ENCODE peak calls at places on chromosomes 4 and X, in eight cellular contexts. One of them, this sample, is unnamed.

GRCh38 chr4:150242820-150243458 is 164.7 kb downstream of the DCLK2 start:
- DNase-seq in CD4-positive, alpha-beta T cell: no peak
- DNase-seq in right cardiac atrium: no peak
- DNase-seq in uterus: no peak
- DNase-seq in PC-3: peak
- DNase-seq in CD8-positive, alpha-beta memory T cell: no peak
- DNase-seq in K562: peak
- DNase-seq in mesenchymal stem cell: peak
- DNase-seq in this sample: peak

GRCh38 chr4:138967313-138967712 is 48.3 kb upstream of the NOCT start:
- DNase-seq in K562: no peak
- DNase-seq in CD8-positive, alpha-beta memory T cell: no peak
- DNase-seq in uterus: no peak
- DNase-seq in CD4-positive, alpha-beta T cell: no peak
- DNase-seq in PC-3: no peak
- DNase-seq in right cardiac atrium: no peak
- DNase-seq in mesenchymal stem cell: peak
- DNase-seq in this sample: no peak

GRCh38 chr4:19835429-19835828 is 416.3 kb upstream of the SLIT2 start:
- DNase-seq in CD8-positive, alpha-beta memory T cell: no peak
- DNase-seq in uterus: no peak
- DNase-seq in CD4-positive, alpha-beta T cell: no peak
- DNase-seq in PC-3: no peak
- DNase-seq in mesenchymal stem cell: no peak
- DNase-seq in K562: no peak
- DNase-seq in right cardiac atrium: no peak
- DNase-seq in this sample: no peak

GRCh38 chr4:168693750-168694470 is 197.1 kb downstream of the PALLD start:
- DNase-seq in K562: no peak
- DNase-seq in PC-3: peak
- DNase-seq in CD8-positive, alpha-beta memory T cell: no peak
- DNase-seq in uterus: no peak
- DNase-seq in right cardiac atrium: no peak
- DNase-seq in CD4-positive, alpha-beta T cell: no peak
- DNase-seq in mesenchymal stem cell: no peak
- DNase-seq in this sample: peak

GRCh38 chr4:139740531-139741041 is 75.0 kb downstream of the MGST2 start:
- DNase-seq in PC-3: peak
- DNase-seq in CD8-positive, alpha-beta memory T cell: no peak
- DNase-seq in K562: no peak
- DNase-seq in uterus: peak
- DNase-seq in right cardiac atrium: peak
- DNase-seq in CD4-positive, alpha-beta T cell: no peak
- DNase-seq in mesenchymal stem cell: peak
- DNase-seq in this sample: peak

GRCh38 chr4:141686146-141686775 is 49.9 kb downstream of the IL15 start:
- DNase-seq in K562: no peak
- DNase-seq in mesenchymal stem cell: peak
- DNase-seq in CD8-positive, alpha-beta memory T cell: no peak
- DNase-seq in right cardiac atrium: no peak
- DNase-seq in uterus: peak
- DNase-seq in PC-3: peak
- DNase-seq in CD4-positive, alpha-beta T cell: no peak
- DNase-seq in this sample: peak

GRCh38 chr4:16764622-16765021 is 133.8 kb downstream of the LDB2 start:
- DNase-seq in right cardiac atrium: no peak
- DNase-seq in uterus: no peak
- DNase-seq in CD8-positive, alpha-beta memory T cell: no peak
- DNase-seq in CD4-positive, alpha-beta T cell: no peak
- DNase-seq in PC-3: peak
- DNase-seq in mesenchymal stem cell: no peak
- DNase-seq in K562: peak
- DNase-seq in this sample: peak

GRCh38 chr4:25058796-25059195 is 28.1 kb upstream of the LGI2 start:
- DNase-seq in CD4-positive, alpha-beta T cell: no peak
- DNase-seq in CD8-positive, alpha-beta memory T cell: no peak
- DNase-seq in uterus: no peak
- DNase-seq in K562: no peak
- DNase-seq in mesenchymal stem cell: no peak
- DNase-seq in right cardiac atrium: no peak
- DNase-seq in PC-3: no peak
- DNase-seq in this sample: no peak

GRCh38 chr4:52946811-52947210 is 84.7 kb downstream of the RASL11B start:
- DNase-seq in right cardiac atrium: peak
- DNase-seq in uterus: no peak
- DNase-seq in CD4-positive, alpha-beta T cell: no peak
- DNase-seq in CD8-positive, alpha-beta memory T cell: no peak
- DNase-seq in PC-3: no peak
- DNase-seq in K562: no peak
- DNase-seq in mesenchymal stem cell: no peak
- DNase-seq in this sample: no peak

GRCh38 chr4:169334335-169334734 is 63.6 kb upstream of the SH3RF1 start:
- DNase-seq in mesenchymal stem cell: no peak
- DNase-seq in uterus: no peak
- DNase-seq in CD4-positive, alpha-beta T cell: no peak
- DNase-seq in PC-3: no peak
- DNase-seq in CD8-positive, alpha-beta memory T cell: no peak
- DNase-seq in right cardiac atrium: no peak
- DNase-seq in K562: no peak
- DNase-seq in this sample: no peak

GRCh38 chr4:1784789-1785591 is 8.1 kb upstream of the FGFR3 start:
- DNase-seq in PC-3: no peak
- DNase-seq in K562: peak
- DNase-seq in right cardiac atrium: peak
- DNase-seq in CD8-positive, alpha-beta memory T cell: no peak
- DNase-seq in mesenchymal stem cell: no peak
- DNase-seq in uterus: no peak
- DNase-seq in CD4-positive, alpha-beta T cell: no peak
- DNase-seq in this sample: no peak

GRCh38 chr4:71769434-71769833 is 14.4 kb downstream of the GC start:
- DNase-seq in mesenchymal stem cell: no peak
- DNase-seq in right cardiac atrium: no peak
- DNase-seq in uterus: no peak
- DNase-seq in CD8-positive, alpha-beta memory T cell: no peak
- DNase-seq in PC-3: peak
- DNase-seq in K562: no peak
- DNase-seq in CD4-positive, alpha-beta T cell: no peak
- DNase-seq in this sample: no peak

GRCh38 chr4:71772592-71772991 is 11.3 kb downstream of the GC start:
- DNase-seq in uterus: no peak
- DNase-seq in mesenchymal stem cell: no peak
- DNase-seq in K562: no peak
- DNase-seq in CD8-positive, alpha-beta memory T cell: no peak
- DNase-seq in right cardiac atrium: no peak
- DNase-seq in CD4-positive, alpha-beta T cell: no peak
- DNase-seq in PC-3: peak
- DNase-seq in this sample: no peak

GRCh38 chr4:71774136-71774535 is 9.7 kb downstream of the GC start:
- DNase-seq in right cardiac atrium: no peak
- DNase-seq in PC-3: no peak
- DNase-seq in K562: no peak
- DNase-seq in uterus: no peak
- DNase-seq in CD4-positive, alpha-beta T cell: no peak
- DNase-seq in CD8-positive, alpha-beta memory T cell: no peak
- DNase-seq in mesenchymal stem cell: no peak
- DNase-seq in this sample: no peak

GRCh38 chr4:71773004-71773403 is 10.9 kb downstream of the GC start:
- DNase-seq in right cardiac atrium: no peak
- DNase-seq in CD4-positive, alpha-beta T cell: no peak
- DNase-seq in uterus: no peak
- DNase-seq in CD8-positive, alpha-beta memory T cell: no peak
- DNase-seq in mesenchymal stem cell: no peak
- DNase-seq in K562: no peak
- DNase-seq in PC-3: no peak
- DNase-seq in this sample: no peak

DNA sequence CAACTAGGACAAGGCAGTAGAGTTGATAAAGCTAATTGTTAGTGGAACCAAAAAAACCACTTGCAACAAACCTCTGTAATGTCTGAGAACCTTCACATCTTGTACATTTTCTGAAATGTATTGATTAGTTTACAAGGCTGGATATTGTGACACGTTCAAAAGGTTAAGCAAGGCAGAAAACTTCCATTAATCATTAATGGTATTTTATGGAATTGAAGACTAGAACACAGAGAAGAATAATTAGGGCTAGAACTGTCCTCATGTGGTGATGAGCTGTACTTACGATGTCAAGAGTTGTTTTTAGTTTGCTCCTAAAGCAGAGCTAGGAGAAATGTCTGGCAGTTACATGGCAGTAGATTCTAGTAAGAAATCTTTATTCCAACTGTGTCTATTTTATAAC is 12.3 kb downstream of the GC start:
- DNase-seq in CD4-positive, alpha-beta T cell: no peak
- DNase-seq in CD8-positive, alpha-beta memory T cell: no peak
- DNase-seq in PC-3: no peak
- DNase-seq in K562: no peak
- DNase-seq in mesenchymal stem cell: no peak
- DNase-seq in right cardiac atrium: no peak
- DNase-seq in uterus: no peak
- DNase-seq in this sample: no peak
- H3K27ac ChIP-seq in CD4-positive, alpha-beta T cell: no peak
- H3K27ac ChIP-seq in CD8-positive, alpha-beta memory T cell: no peak
- H3K27ac ChIP-seq in PC-3: no peak
- H3K27ac ChIP-seq in K562: no peak
- H3K27ac ChIP-seq in mesenchymal stem cell: no peak
- H3K27ac ChIP-seq in right cardiac atrium: no peak
- H3K27ac ChIP-seq in uterus: no peak
- H3K27ac ChIP-seq in this sample: no peak

GRCh38 chrX:44002569-44002968 is 29.4 kb upstream of the NDP start:
- DNase-seq in right cardiac atrium: no peak
- DNase-seq in K562: no peak
- DNase-seq in PC-3: no peak
- DNase-seq in mesenchymal stem cell: no peak
- DNase-seq in uterus: no peak
- DNase-seq in CD8-positive, alpha-beta memory T cell: no peak
- DNase-seq in CD4-positive, alpha-beta T cell: no peak
- DNase-seq in this sample: no peak

GRCh38 chrX:44003975-44004374 is 30.8 kb upstream of the NDP start:
- DNase-seq in uterus: no peak
- DNase-seq in right cardiac atrium: no peak
- DNase-seq in K562: no peak
- DNase-seq in mesenchymal stem cell: no peak
- DNase-seq in CD4-positive, alpha-beta T cell: no peak
- DNase-seq in CD8-positive, alpha-beta memory T cell: no peak
- DNase-seq in PC-3: no peak
- DNase-seq in this sample: peak

GRCh38 chrX:43998374-43998773 is 25.2 kb upstream of the NDP start:
- DNase-seq in mesenchymal stem cell: no peak
- DNase-seq in CD4-positive, alpha-beta T cell: no peak
- DNase-seq in uterus: no peak
- DNase-seq in K562: no peak
- DNase-seq in right cardiac atrium: no peak
- DNase-seq in PC-3: peak
- DNase-seq in CD8-positive, alpha-beta memory T cell: no peak
- DNase-seq in this sample: no peak
- H3K27ac ChIP-seq in mesenchymal stem cell: no peak
- H3K27ac ChIP-seq in CD4-positive, alpha-beta T cell: no peak
- H3K27ac ChIP-seq in uterus: no peak
- H3K27ac ChIP-seq in K562: no peak
- H3K27ac ChIP-seq in right cardiac atrium: no peak
- H3K27ac ChIP-seq in PC-3: no peak
- H3K27ac ChIP-seq in CD8-positive, alpha-beta memory T cell: no peak
- H3K27ac ChIP-seq in this sample: no peak

GRCh38 chr4:38046735-38047487 is 86.7 kb downstream of the PTTG2 start:
- DNase-seq in CD4-positive, alpha-beta T cell: no peak
- DNase-seq in PC-3: no peak
- DNase-seq in uterus: no peak
- DNase-seq in CD8-positive, alpha-beta memory T cell: no peak
- DNase-seq in right cardiac atrium: no peak
- DNase-seq in mesenchymal stem cell: no peak
- DNase-seq in K562: no peak
- DNase-seq in this sample: peak
- H3K27ac ChIP-seq in CD4-positive, alpha-beta T cell: no peak
- H3K27ac ChIP-seq in PC-3: no peak
- H3K27ac ChIP-seq in uterus: peak
- H3K27ac ChIP-seq in CD8-positive, alpha-beta memory T cell: no peak
- H3K27ac ChIP-seq in right cardiac atrium: no peak
- H3K27ac ChIP-seq in mesenchymal stem cell: no peak
- H3K27ac ChIP-seq in K562: no peak
- H3K27ac ChIP-seq in this sample: no peak

GRCh38 chrX:118503260-118504041 is 7.8 kb downstream of the DOCK11 start:
- DNase-seq in uterus: no peak
- DNase-seq in K562: no peak
- DNase-seq in right cardiac atrium: no peak
- DNase-seq in CD4-positive, alpha-beta T cell: no peak
- DNase-seq in PC-3: no peak
- DNase-seq in mesenchymal stem cell: no peak
- DNase-seq in CD8-positive, alpha-beta memory T cell: no peak
- DNase-seq in this sample: no peak
- H3K27ac ChIP-seq in uterus: no peak
- H3K27ac ChIP-seq in K562: peak
- H3K27ac ChIP-seq in right cardiac atrium: no peak
- H3K27ac ChIP-seq in CD4-positive, alpha-beta T cell: peak
- H3K27ac ChIP-seq in PC-3: no peak
- H3K27ac ChIP-seq in mesenchymal stem cell: no peak
- H3K27ac ChIP-seq in CD8-positive, alpha-beta memory T cell: peak
- H3K27ac ChIP-seq in this sample: no peak

DNA sequence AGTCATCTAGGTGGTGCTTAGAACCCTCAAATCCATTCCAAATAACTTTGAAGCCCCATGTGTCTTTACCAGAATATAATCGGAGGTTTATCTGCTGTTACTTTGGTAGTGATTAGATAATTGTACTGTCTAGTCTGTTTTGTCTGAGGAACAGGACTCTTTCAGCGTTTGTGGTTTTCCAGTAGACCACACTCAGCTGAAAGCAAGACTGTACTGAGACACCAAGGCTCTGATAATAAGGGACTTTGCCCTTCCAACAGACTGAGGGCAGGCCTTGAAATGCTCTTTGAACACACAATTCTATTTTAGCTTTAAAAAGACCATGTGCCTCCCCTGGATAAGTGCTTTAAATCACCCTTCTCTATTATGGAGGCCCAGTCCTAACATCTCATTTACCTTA is 76.1 kb downstream of the KLHL8 start:
- DNase-seq in PC-3: no peak
- DNase-seq in CD4-positive, alpha-beta T cell: no peak
- DNase-seq in K562: no peak
- DNase-seq in CD8-positive, alpha-beta memory T cell: no peak
- DNase-seq in mesenchymal stem cell: no peak
- DNase-seq in uterus: no peak
- DNase-seq in right cardiac atrium: no peak
- DNase-seq in this sample: no peak
- H3K27ac ChIP-seq in PC-3: no peak
- H3K27ac ChIP-seq in CD4-positive, alpha-beta T cell: no peak
- H3K27ac ChIP-seq in K562: no peak
- H3K27ac ChIP-seq in CD8-positive, alpha-beta memory T cell: no peak
- H3K27ac ChIP-seq in mesenchymal stem cell: no peak
- H3K27ac ChIP-seq in uterus: no peak
- H3K27ac ChIP-seq in right cardiac atrium: no peak
- H3K27ac ChIP-seq in this sample: no peak

This sample was measured in IMR-90.